ENCODE peak calls at places on chromosomes 13 and 19, in seven cellular contexts. P, C, G, J, V, X and R are unnamed samples.

GRCh38 chr13:42164557-42165125 is 107.3 kb upstream of the AKAP11 start:
- DNase-seq in P (no peak), G (no peak), J (no peak), X (no peak), V (no peak), C (no peak), R (no peak)

GRCh38 chr13:35700661-35701060 is 224.2 kb upstream of the MAB21L1 start:
- DNase-seq in P (no peak), C (peak; percentile 51), X (no peak), V (no peak), J (no peak), G (no peak), R (no peak)

GRCh38 chr13:71866173-71867091 is 572 bp downstream of the DACH1 start:
- DNase-seq in G (peak; percentile 21), J (peak; percentile 20), P (no peak), X (no peak), C (no peak), V (no peak), R (peak; percentile 15)

GRCh38 chr13:41995946-41996345 is 35.0 kb upstream of the VWA8 start:
- DNase-seq in J (no peak), V (no peak), G (no peak), P (no peak), X (peak; percentile 13), C (peak; percentile 61), R (no peak)

GRCh38 chr13:49560270-49561063 is 24.9 kb downstream of the RCBTB1 start:
- DNase-seq in G (no peak), J (no peak), P (no peak), X (no peak), V (no peak), C (no peak), R (no peak)

GRCh38 chr13:80989770-80990169 is 648.8 kb upstream of the SPRY2 start:
- DNase-seq in C (no peak), X (no peak), P (no peak), V (no peak), G (no peak), J (no peak), R (no peak)

GRCh38 chr19:58555920-58556632 is 1.2 kb upstream of the CHMP2A start:
- DNase-seq in X (no peak), V (no peak), G (no peak), J (no peak), C (no peak), P (no peak), R (no peak)

GRCh38 chr19:2246801-2247361 is 2.2 kb upstream of the AMH start:
- DNase-seq in V (peak; percentile 90), G (no peak), J (no peak), X (no peak), C (peak; percentile 73), P (no peak), R (peak; percentile 48)

GRCh38 chr19:3357731-3358391 is 8.5 kb upstream of the NFIC start:
- DNase-seq in P (no peak), X (no peak), J (peak; percentile 29), C (no peak), G (no peak), V (no peak), R (no peak)

GRCh38 chr13:28597641-28598040 is 61.3 kb upstream of the POMP start:
- DNase-seq in C (peak; percentile 86), G (no peak), V (no peak), P (no peak), X (no peak), J (no peak), R (no peak)

GRCh38 chr13:28043224-28043623 is 54.7 kb upstream of the URAD start:
- DNase-seq in G (no peak), V (no peak), X (no peak), J (no peak), P (no peak), C (no peak), R (no peak)

GRCh38 chr13:112756967-112757758 is 67.3 kb downstream of the ATP11A start:
- DNase-seq in X (no peak), P (no peak), G (no peak), C (peak; percentile 45), V (no peak), J (no peak), R (no peak)

GRCh38 chr13:95921485-95921884 is 131.7 kb downstream of the UGGT2 start:
- DNase-seq in G (no peak), P (no peak), X (no peak), V (no peak), J (no peak), C (peak; percentile 6), R (no peak)

GRCh38 chr19:48514123-48514458 is 2.5 kb upstream of the LMTK3 start:
- DNase-seq in C (no peak), V (no peak), X (no peak), G (no peak), J (no peak), P (no peak), R (no peak)

GRCh38 chr19:923551-924211 is 2.2 kb upstream of the ARID3A start:
- DNase-seq in C (no peak), G (no peak), V (no peak), P (no peak), X (no peak), J (no peak), R (no peak)

GRCh38 chr19:33868821-33869412 is 72.2 kb downstream of the KCTD15 start:
- DNase-seq in C (no peak), P (no peak), X (no peak), G (no peak), V (no peak), J (no peak), R (peak; percentile 46)

GRCh38 chr19:38255759-38256052 is 468 bp downstream of the PPP1R14A start:
- DNase-seq in X (no peak), G (no peak), V (no peak), C (no peak), P (no peak), J (no peak), R (no peak)

GRCh38 chr19:34075661-34076091 is 96.6 kb upstream of the LSM14A start:
- DNase-seq in J (no peak), P (no peak), V (no peak), X (no peak), C (no peak), G (no peak), R (no peak)

GRCh38 chr13:26951581-26952177 is 191.1 kb upstream of the GPR12 start:
- DNase-seq in G (no peak), P (no peak), X (no peak), C (no peak), J (no peak), V (no peak), R (no peak)

GRCh38 chr19:46492841-46493235 is 2.8 kb downstream of the PNMA8B start:
- DNase-seq in P (no peak), J (no peak), X (no peak), V (no peak), C (no peak), G (no peak), R (no peak)

GRCh38 chr19:768424-768823 is 17.5 kb downstream of the MISP start:
- DNase-seq in X (no peak), G (no peak), C (peak; percentile 70), P (no peak), V (peak; percentile 62), J (no peak), R (no peak)

GRCh38 chr13:91216928-91217700 is 130.4 kb upstream of the MIR17HG start:
- DNase-seq in J (no peak), X (no peak), P (no peak), C (no peak), V (no peak), G (no peak), R (no peak)

GRCh38 chr19:50332264-50333038 is 3.3 kb upstream of the KCNC3 start:
- DNase-seq in V (no peak), P (no peak), C (no peak), J (no peak), G (no peak), X (no peak), R (no peak)

GRCh38 chr19:3320354-3320670 is 46.1 kb upstream of the NFIC start:
- DNase-seq in C (no peak), G (no peak), V (no peak), J (no peak), P (no peak), X (no peak), R (no peak)

GRCh38 chr13:90084684-90085290 is 1262.7 kb upstream of the MIR17HG start:
- DNase-seq in J (no peak), V (no peak), P (no peak), X (no peak), C (peak; percentile 27), G (no peak), R (no peak)

GRCh38 chr19:13841339-13842293 is 35.3 kb upstream of the NANOS3 start:
- DNase-seq in J (peak; percentile 59), C (no peak), P (no peak), V (no peak), G (peak; percentile 64), X (no peak), R (peak; percentile 62)

GRCh38 chr19:2618611-2619010 is 83.9 kb downstream of the GNG7 start:
- DNase-seq in J (peak; percentile 93), X (no peak), V (peak; percentile 78), G (peak; percentile 53), P (no peak), C (peak; percentile 44), R (peak; percentile 59)

GRCh38 chr19:51448011-51448744 is 10.1 kb downstream of the SIGLEC8 start:
- DNase-seq in G (no peak), C (no peak), J (peak; percentile 80), P (no peak), X (no peak), V (no peak), R (no peak)

GRCh38 chr19:56423985-56424353 is 19.8 kb downstream of the ZNF583 start:
- DNase-seq in G (no peak), X (no peak), C (peak; percentile 5), J (no peak), P (no peak), V (no peak), R (no peak)

GRCh38 chr13:102045713-102046112 is 356.1 kb downstream of the FGF14 start:
- DNase-seq in V (no peak), X (peak; percentile 72), J (no peak), C (no peak), P (no peak), G (no peak), R (no peak)

GRCh38 chr19:801861-802496 is 4.7 kb downstream of the PTBP1 start:
- DNase-seq in C (peak; percentile 71), V (no peak), G (no peak), X (no peak), P (no peak), J (no peak), R (no peak)

GRCh38 chr19:2275588-2276428 is 6.2 kb downstream of the PEAK3 start:
- DNase-seq in J (no peak), X (no peak), C (no peak), P (no peak), V (no peak), G (no peak), R (no peak)

GRCh38 chr13:21137696-21138095 is 38.7 kb downstream of the SKA3 start:
- DNase-seq in C (peak; percentile 76), P (no peak), G (no peak), J (no peak), V (no peak), X (no peak), R (no peak)

GRCh38 chr19:6424190-6424938 is at the start of gene KHSRP:
- DNase-seq in V (no peak), C (no peak), P (no peak), G (peak; percentile 33), J (peak; percentile 34), X (no peak), R (peak; percentile 15)

GRCh38 chr19:50830266-50831025 is 2.9 kb downstream of the KLK15 start:
- DNase-seq in G (no peak), P (no peak), V (no peak), C (no peak), X (no peak), J (no peak), R (no peak)

GRCh38 chr13:113534236-113534860 is 43.8 kb upstream of the DCUN1D2 start:
- DNase-seq in G (no peak), J (no peak), P (no peak), C (no peak), V (no peak), X (no peak), R (no peak)

GRCh38 chr19:40596608-40597328 is 4.4 kb upstream of the LTBP4 start:
- DNase-seq in C (peak; percentile 53), P (no peak), G (no peak), J (peak; percentile 49), V (peak; percentile 93), X (no peak), R (peak; percentile 82)